ENCODE peak calls at places on chromosomes 7 and 10, in five cellular contexts. One of them, this sample, is unnamed. For H3K4me1, the result is how much of the 10 kb centered on the place peaks cover.

GRCh38 chr7:117014673-117015133 is 61.4 kb downstream of the ST7 start:
- DNase-seq in K562: peak
- DNase-seq in psoas muscle: peak
- DNase-seq in transverse colon: peak
- DNase-seq in IMR-90: peak
- DNase-seq in this sample: peak

GRCh38 chr10:11775412-11775811 is 33.2 kb downstream of the ECHDC3 start:
- DNase-seq in transverse colon: no peak
- DNase-seq in IMR-90: no peak
- DNase-seq in K562: no peak
- DNase-seq in psoas muscle: no peak
- DNase-seq in this sample: no peak

GRCh38 chr7:94154858-94155257 is 150.7 kb upstream of the BET1 start:
- DNase-seq in psoas muscle: no peak
- DNase-seq in IMR-90: peak
- DNase-seq in K562: no peak
- DNase-seq in transverse colon: no peak
- DNase-seq in this sample: no peak

GRCh38 chr7:147678943-147679342 is 911.6 kb upstream of the C7orf33 start:
- DNase-seq in K562: no peak
- DNase-seq in psoas muscle: no peak
- DNase-seq in IMR-90: no peak
- DNase-seq in transverse colon: no peak
- DNase-seq in this sample: no peak

GRCh38 chr10:43041422-43042342 is 35.2 kb upstream of the RET start:
- DNase-seq in K562: no peak
- DNase-seq in IMR-90: no peak
- DNase-seq in transverse colon: no peak
- DNase-seq in psoas muscle: no peak
- DNase-seq in this sample: peak

GRCh38 chr7:143405158-143405557 is 3.5 kb downstream of the EPHA1 start:
- DNase-seq in IMR-90: peak
- DNase-seq in K562: no peak
- DNase-seq in transverse colon: peak
- DNase-seq in psoas muscle: no peak
- DNase-seq in this sample: peak

GRCh38 chr10:71243756-71244637 is 31.6 kb downstream of the UNC5B start:
- DNase-seq in psoas muscle: no peak
- DNase-seq in IMR-90: peak
- DNase-seq in transverse colon: peak
- DNase-seq in K562: no peak
- DNase-seq in this sample: no peak

GRCh38 chr7:83040454-83040853 is 122.2 kb downstream of the PCLO start:
- DNase-seq in K562: no peak
- DNase-seq in transverse colon: no peak
- DNase-seq in IMR-90: no peak
- DNase-seq in psoas muscle: no peak
- DNase-seq in this sample: no peak

GRCh38 chr10:31467791-31468535 is 148.9 kb downstream of the ZEB1 start:
- DNase-seq in K562: no peak
- DNase-seq in IMR-90: no peak
- DNase-seq in transverse colon: peak
- DNase-seq in psoas muscle: peak
- DNase-seq in this sample: no peak

GRCh38 chr10:116761883-116762282 is 19.5 kb upstream of the HSPA12A start:
- DNase-seq in transverse colon: no peak
- DNase-seq in K562: no peak
- DNase-seq in IMR-90: no peak
- DNase-seq in psoas muscle: peak
- DNase-seq in this sample: peak

GRCh38 chr7:28292826-28293528 is 112.4 kb upstream of the JAZF1 start:
- DNase-seq in IMR-90: no peak
- DNase-seq in K562: no peak
- DNase-seq in psoas muscle: no peak
- DNase-seq in transverse colon: no peak
- DNase-seq in this sample: no peak

GRCh38 chr7:131225619-131226101 is 102.0 kb upstream of the MKLN1 start:
- DNase-seq in K562: no peak
- DNase-seq in psoas muscle: no peak
- DNase-seq in transverse colon: peak
- DNase-seq in IMR-90: peak
- DNase-seq in this sample: peak

GRCh38 chr10:51377070-51377931 is 303.0 kb downstream of the PRKG1 start:
- DNase-seq in psoas muscle: no peak
- DNase-seq in IMR-90: no peak
- DNase-seq in transverse colon: no peak
- DNase-seq in K562: no peak
- DNase-seq in this sample: no peak

GRCh38 chr10:125554753-125555152 is 128.2 kb downstream of the TEX36 start:
- DNase-seq in IMR-90: no peak
- DNase-seq in transverse colon: no peak
- DNase-seq in psoas muscle: no peak
- DNase-seq in K562: no peak
- DNase-seq in this sample: no peak
- H3K4me1 ChIP-seq in IMR-90: under half
- H3K4me1 ChIP-seq in transverse colon: under half
- H3K4me1 ChIP-seq in psoas muscle: under half
- H3K4me1 ChIP-seq in K562: under half
- H3K4me1 ChIP-seq in this sample: under half

DNA sequence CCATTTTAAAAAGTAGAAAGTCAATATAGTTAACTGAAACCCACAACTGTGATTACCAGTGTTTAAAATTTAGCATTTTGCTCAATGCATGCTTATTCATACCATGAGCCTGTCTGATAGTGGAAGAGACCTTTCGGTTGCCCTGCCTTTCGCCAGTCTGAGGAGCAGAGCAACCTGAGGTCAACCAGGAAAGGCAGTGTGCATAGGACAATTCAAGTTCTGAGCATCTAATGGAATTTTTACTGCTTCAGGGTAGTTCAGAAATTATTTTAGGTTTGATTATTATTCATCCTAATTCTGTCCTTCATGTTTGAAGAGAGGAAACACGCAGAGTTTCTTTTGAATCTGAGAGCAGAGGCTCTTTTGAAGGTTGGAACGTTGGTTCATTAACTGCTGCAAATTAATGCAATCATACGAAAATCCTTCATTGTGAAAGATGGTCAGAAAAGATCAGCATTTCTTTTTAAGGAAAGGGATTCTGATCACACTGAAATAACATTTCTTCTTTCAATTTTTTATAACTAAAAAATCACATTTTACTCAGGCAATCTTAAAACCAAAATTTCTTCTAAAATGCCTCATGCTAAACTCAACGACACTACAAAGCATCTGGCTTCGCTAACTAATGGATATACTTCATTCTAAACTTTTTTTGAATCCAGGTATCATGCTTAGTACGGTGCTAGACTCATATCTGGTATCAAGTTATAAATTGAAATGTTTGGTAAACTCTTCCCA is 100.6 kb downstream of the CUBN start:
- DNase-seq in IMR-90: no peak
- DNase-seq in psoas muscle: no peak
- DNase-seq in transverse colon: no peak
- DNase-seq in K562: no peak
- DNase-seq in this sample: no peak
- H3K4me1 ChIP-seq in IMR-90: under half
- H3K4me1 ChIP-seq in psoas muscle: under half
- H3K4me1 ChIP-seq in transverse colon: under half
- H3K4me1 ChIP-seq in K562: under half
- H3K4me1 ChIP-seq in this sample: under half

GRCh38 chr7:32587431-32587948 is 92.2 kb downstream of the AVL9 start:
- DNase-seq in IMR-90: peak
- DNase-seq in transverse colon: no peak
- DNase-seq in K562: no peak
- DNase-seq in psoas muscle: no peak
- DNase-seq in this sample: no peak
- H3K4me1 ChIP-seq in IMR-90: under half
- H3K4me1 ChIP-seq in transverse colon: under half
- H3K4me1 ChIP-seq in K562: under half
- H3K4me1 ChIP-seq in psoas muscle: under half
- H3K4me1 ChIP-seq in this sample: under half

DNA sequence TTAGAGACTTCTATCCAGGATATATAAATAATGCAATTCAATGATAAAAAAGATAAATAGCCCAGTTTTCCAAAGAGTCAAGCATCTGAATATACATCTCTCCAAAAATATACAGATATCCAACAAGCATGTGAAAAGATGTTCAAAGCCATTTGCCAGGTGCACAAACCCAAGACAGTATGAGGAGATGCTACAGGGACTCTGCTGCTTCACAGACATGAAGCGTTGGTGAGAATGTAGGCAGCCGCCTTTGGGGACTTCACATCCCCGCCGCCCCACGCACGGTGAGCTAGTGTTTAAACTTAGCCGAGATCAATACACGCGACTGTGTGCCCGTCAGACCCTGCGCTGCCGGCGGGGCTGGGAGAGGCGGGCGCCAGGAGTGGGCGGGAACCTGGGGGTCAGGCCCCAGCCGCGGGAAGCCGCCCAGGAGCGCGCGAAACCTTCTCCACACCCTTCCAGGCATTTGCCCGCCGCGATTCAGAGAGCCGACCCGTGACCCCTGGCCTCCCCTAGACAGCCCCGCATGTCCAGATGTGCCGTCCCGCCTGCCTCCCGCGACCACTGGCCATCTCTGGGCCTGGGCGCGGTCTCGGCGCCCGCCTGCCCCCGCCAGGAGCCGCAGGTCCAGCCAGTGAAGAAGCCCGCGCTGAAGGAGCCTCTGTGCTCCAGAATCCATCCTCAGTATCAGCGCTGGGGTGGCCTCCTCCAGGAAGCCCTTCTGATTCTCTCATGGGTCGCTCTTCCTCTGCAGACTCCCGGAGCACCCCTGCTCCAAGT is 823 bp upstream of the ALOX5 start:
- DNase-seq in K562: peak
- DNase-seq in psoas muscle: no peak
- DNase-seq in IMR-90: no peak
- DNase-seq in transverse colon: peak
- DNase-seq in this sample: no peak
- H3K4me1 ChIP-seq in K562: under half
- H3K4me1 ChIP-seq in psoas muscle: under half
- H3K4me1 ChIP-seq in IMR-90: under half
- H3K4me1 ChIP-seq in transverse colon: under half
- H3K4me1 ChIP-seq in this sample: under half

DNA sequence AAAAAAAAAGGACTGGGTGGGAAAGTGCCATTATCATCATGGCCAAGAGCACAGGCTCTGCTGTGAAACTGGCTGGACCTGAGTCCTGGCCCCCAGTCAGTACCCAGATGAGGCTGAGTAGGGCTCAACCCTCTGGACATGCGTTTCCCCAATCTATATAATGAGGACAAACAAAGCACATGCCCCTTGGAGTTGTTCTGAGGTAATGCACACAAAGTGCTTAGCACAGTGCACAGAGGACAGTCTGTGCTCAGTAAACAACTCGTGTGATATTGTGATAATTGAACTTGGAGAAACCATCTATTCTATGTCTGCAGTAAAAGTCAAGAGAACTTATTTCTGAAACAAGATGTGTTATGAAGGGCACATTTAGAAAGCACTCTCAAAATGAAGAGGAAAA is 138.8 kb downstream of the KCNMA1 start:
- DNase-seq in IMR-90: no peak
- DNase-seq in K562: no peak
- DNase-seq in psoas muscle: no peak
- DNase-seq in transverse colon: no peak
- DNase-seq in this sample: no peak
- H3K4me1 ChIP-seq in IMR-90: under half
- H3K4me1 ChIP-seq in K562: under half
- H3K4me1 ChIP-seq in psoas muscle: under half
- H3K4me1 ChIP-seq in transverse colon: under half
- H3K4me1 ChIP-seq in this sample: half or more

GRCh38 chr10:102729090-102730026 is 14.4 kb upstream of the WBP1L start:
- DNase-seq in IMR-90: peak
- DNase-seq in K562: peak
- DNase-seq in transverse colon: peak
- DNase-seq in psoas muscle: peak
- DNase-seq in this sample: peak

GRCh38 chr10:102727037-102727818 is 12.8 kb downstream of the SFXN2 start:
- DNase-seq in IMR-90: no peak
- DNase-seq in psoas muscle: no peak
- DNase-seq in transverse colon: no peak
- DNase-seq in K562: no peak
- DNase-seq in this sample: no peak

GRCh38 chr10:102721954-102722353 is 7.5 kb downstream of the SFXN2 start:
- DNase-seq in psoas muscle: no peak
- DNase-seq in K562: no peak
- DNase-seq in transverse colon: no peak
- DNase-seq in IMR-90: no peak
- DNase-seq in this sample: no peak

GRCh38 chr10:102723989-102724388 is 9.6 kb downstream of the SFXN2 start:
- DNase-seq in K562: no peak
- DNase-seq in psoas muscle: no peak
- DNase-seq in transverse colon: no peak
- DNase-seq in IMR-90: no peak
- DNase-seq in this sample: no peak

DNA sequence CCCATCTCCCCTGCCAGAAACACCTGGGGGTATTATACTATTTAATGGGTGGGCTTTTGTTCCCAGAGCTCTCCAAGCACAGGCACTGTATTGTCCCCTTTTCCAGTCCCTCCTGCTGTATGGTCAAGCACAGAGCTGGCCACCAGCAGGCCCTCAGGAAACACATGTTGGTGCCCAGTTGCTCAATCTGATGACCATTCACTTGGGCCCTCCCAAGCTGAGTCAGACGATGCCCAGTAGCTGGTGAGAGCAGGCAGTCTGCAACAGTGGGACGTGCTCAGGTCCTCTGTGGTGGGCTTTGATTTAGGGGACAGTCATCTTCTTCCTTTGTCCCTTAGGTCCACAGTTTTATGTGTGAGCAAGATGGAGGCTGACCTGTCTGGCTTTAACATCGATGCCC is 11.8 kb downstream of the SFXN2 start:
- DNase-seq in IMR-90: no peak
- DNase-seq in psoas muscle: no peak
- DNase-seq in transverse colon: no peak
- DNase-seq in K562: no peak
- DNase-seq in this sample: no peak
- H3K4me1 ChIP-seq in IMR-90: under half
- H3K4me1 ChIP-seq in psoas muscle: under half
- H3K4me1 ChIP-seq in transverse colon: under half
- H3K4me1 ChIP-seq in K562: under half
- H3K4me1 ChIP-seq in this sample: under half